ENCODE peak calls at places on chromosomes 13 and 19, in six cellular contexts. C, V, D, F, Z and X are unnamed samples.
A peak's percentile ranks its signal among the peaks of the same experiment; 100 is the strongest.

GRCh38 chr13:27362064-27362751 is 62.2 kb upstream of the GTF3A start:
- DNase-seq in C (peak; percentile 71), V (peak; percentile 88), D (peak; percentile 68), F (peak; percentile 66), Z (peak; percentile 93), X (peak; percentile 68)

GRCh38 chr13:33512880-33513554 is 227.5 kb upstream of the STARD13 start:
- DNase-seq in C (peak; percentile 62), V (no peak), D (no peak), F (no peak), Z (no peak), X (no peak)

GRCh38 chr13:48873598-48873997 is 102.1 kb upstream of the FNDC3A start:
- DNase-seq in C (peak; percentile 59), V (no peak), D (no peak), F (no peak), Z (no peak), X (no peak)

GRCh38 chr19:2186071-2186846 is 22.5 kb downstream of the DOT1L start:
- DNase-seq in C (peak; percentile 95), V (peak; percentile 96), D (no peak), F (no peak), Z (no peak), X (no peak)

GRCh38 chr19:2053601-2054389 is 2.8 kb upstream of the MKNK2 start:
- DNase-seq in C (peak; percentile 23), V (peak; percentile 72), D (no peak), F (no peak), Z (no peak), X (no peak)

GRCh38 chr13:35720690-35721554 is 244.4 kb upstream of the MAB21L1 start:
- DNase-seq in C (peak; percentile 46), V (no peak), D (no peak), F (no peak), Z (peak; percentile 76), X (no peak)

GRCh38 chr13:32961724-32962123 is 54.5 kb upstream of the KL start:
- DNase-seq in C (no peak), V (no peak), D (no peak), F (no peak), Z (no peak), X (no peak)

GRCh38 chr19:1512671-1513491 is at the start of gene ADAMTSL5:
- DNase-seq in C (peak; percentile 28), V (no peak), D (peak; percentile 44), F (no peak), Z (no peak), X (no peak)

DNA sequence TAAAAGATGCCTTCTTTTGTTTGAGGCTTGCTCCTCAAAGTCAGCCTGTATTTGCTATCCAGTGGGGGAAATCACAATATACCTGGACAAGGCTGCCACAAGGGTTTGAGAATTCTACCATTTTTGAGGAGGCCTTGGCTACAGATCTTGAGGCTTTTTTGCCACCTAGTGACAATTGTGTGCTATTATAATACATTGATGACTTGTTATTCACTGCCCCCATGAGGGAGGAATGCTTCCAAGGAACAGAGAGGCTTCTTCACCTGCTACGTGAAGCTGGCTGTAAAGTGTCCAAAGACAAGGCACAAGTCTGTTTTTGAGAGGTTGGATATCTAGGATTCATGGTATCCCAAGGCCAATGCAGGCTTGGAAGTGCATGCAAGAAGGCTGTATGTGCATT is 72.5 kb downstream of the ZNF708 start:
- DNase-seq in C (peak; percentile 4), V (no peak), D (no peak), F (no peak), Z (no peak), X (no peak)
- TF ChIP-seq CTCF in C (peak; percentile 39), V (no peak), D (no peak), F (no peak), Z (no peak), X (no peak)

DNA sequence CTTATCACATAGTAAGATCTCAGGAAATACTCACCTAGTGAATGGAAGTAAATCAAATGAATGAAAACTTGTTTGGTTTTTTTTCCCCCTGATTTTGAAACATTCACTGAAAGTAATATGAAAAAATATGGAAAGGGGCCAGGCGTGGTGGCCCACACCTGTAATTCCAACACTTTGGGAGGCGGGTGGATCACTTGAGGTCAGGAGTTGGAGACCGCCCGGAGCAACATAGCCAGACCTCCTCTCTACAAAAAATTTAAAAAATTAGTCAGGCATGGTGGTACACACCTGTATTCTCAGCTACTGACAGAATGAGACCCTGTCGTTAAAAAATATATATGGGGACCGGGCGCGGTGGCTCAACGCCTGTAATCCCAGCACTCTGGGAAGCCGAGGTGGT is 149.6 kb downstream of the SIPA1L3 start:
- DNase-seq in C (no peak), V (no peak), D (no peak), F (no peak), Z (no peak), X (no peak)
- TF ChIP-seq CTCF in C (no peak), V (no peak), D (no peak), F (no peak), Z (no peak), X (no peak)

GRCh38 chr19:46372901-46373572 is 26.1 kb downstream of the PPP5C start:
- DNase-seq in C (no peak), V (peak; percentile 72), D (no peak), F (no peak), Z (no peak), X (no peak)
- TF ChIP-seq CTCF in C (peak; percentile 29), V (no peak), D (no peak), F (no peak), Z (peak; percentile 49), X (no peak)

GRCh38 chr13:84648069-84648640 is 765.9 kb upstream of the SLITRK1 start:
- DNase-seq in C (no peak), V (no peak), D (no peak), F (no peak), Z (no peak), X (no peak)
- TF ChIP-seq CTCF in C (peak; percentile 25), V (no peak), D (no peak), F (no peak), Z (peak; percentile 55), X (no peak)

DNA sequence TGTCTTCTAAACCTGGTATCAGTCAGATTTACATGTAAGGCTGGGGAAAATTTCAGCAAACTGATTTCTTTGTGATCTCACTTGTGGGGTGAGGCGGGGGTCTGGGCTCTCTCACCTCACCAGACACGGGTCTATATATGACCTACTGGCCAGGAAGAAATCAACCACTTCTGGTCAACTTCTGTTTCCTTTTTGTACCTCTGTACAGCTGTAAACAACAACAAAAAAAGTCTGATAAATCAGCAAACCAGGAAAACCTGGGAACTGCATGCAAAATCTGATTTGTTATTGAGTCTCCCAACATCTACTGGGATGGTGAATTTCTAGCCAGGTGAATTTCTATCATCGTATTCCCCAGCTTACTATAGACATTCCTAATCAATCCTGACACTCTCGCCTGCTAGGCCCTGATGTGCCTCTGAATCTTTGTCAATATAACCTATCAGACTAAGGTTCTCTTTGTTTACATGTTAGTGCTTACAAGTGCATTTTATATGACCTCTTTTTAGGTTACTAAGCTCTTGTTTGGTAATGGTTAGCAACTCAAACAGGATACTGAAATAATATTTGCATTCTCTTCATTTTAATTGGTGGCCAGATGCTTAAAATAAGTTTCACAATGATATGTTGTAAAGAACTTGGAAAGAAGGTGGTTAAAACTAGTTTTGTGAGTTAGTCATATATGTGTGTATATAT is 77.7 kb downstream of the LRRC63 start:
- DNase-seq in C (no peak), V (no peak), D (no peak), F (no peak), Z (no peak), X (no peak)
- TF ChIP-seq CTCF in C (no peak), V (no peak), D (peak; percentile 40), F (no peak), Z (no peak), X (peak; percentile 40)

DNA sequence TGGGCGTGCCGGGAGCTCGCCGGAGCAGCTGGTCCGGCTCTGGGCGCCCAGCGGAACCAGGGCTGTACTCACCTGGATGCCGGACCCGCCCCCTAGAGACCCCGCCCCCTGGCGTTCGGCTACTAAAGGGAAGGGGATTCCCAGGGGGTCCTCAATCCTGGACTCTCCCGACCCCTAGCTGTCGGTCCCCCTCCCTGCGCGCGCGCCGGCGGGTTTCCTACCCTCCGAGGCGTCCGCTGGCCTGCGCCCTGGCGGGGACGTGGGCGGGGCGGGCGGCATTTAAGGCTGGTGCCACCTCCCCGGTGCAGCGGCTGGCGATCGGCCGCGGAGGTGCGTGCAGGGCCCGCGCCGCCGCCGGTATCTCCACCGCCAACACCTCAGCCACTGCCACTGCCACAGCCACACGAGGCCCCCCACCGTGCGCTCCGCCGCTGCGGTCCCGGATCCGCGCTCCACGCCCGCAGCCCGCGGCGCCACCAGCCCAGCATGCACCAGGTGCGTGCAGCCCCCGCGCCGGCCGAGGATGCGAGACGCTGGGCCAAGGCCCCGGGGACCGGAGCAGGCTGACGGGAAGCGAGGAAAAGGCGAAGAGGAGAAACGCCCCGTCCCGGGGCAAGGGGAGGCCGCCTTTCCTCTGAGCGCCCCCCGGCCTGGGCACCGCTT is at the start of gene ATP12A:
- DNase-seq in C (no peak), V (no peak), D (no peak), F (no peak), Z (no peak), X (no peak)
- TF ChIP-seq CTCF in C (no peak), V (no peak), D (no peak), F (no peak), Z (peak; percentile 40), X (no peak)

GRCh38 chr19:35655600-35655999 is 7.5 kb downstream of the COX6B1 start:
- DNase-seq in C (no peak), V (no peak), D (no peak), F (no peak), Z (no peak), X (no peak)

GRCh38 chr19:35663981-35664380 is 2.3 kb upstream of the UPK1A start:
- DNase-seq in C (no peak), V (no peak), D (no peak), F (no peak), Z (no peak), X (no peak)

GRCh38 chr19:35656700-35657099 is 8.6 kb downstream of the COX6B1 start:
- DNase-seq in C (no peak), V (no peak), D (no peak), F (no peak), Z (no peak), X (no peak)

GRCh38 chr19:35661995-35662340 is 4.3 kb upstream of the UPK1A start:
- DNase-seq in C (no peak), V (no peak), D (no peak), F (no peak), Z (no peak), X (no peak)

DNA sequence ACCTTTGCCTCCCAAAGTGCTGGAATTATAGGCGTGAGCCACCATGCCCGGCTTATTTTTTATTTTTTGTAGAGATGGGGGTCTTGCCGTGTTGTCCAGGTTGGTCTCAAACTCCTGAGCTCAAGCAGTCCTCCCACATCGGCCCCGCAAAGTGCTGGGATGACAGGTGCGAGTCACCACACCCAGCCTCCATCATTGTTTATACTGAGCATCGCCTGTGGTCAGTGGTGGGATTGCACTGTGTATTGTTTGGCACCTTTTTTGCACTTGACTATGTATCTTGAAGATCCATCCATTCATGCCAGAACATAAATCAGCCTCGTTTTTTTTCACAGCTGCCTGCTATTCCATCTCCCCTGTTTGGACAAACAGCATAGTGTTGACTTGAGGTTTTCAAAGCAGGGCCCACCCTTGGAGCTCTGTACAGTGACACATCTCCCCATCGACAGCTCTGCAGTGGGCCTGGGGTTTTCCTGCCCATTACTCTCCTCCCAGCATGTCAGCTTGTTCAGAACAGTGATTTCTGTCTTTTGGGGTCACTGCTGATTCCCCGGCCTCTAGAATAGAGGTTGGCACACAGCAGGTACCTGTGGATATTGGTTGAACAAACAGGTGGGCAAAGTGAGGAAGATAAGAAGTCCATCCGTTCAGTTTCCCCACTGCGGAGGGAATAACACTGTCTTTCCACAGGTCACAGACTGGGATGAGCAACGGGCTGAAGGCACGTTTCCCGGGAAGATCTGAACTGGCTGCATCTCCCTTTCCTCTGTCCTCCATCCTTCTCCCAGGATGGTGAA is 8.2 kb upstream of the UPK1A start:
- DNase-seq in C (no peak), V (no peak), D (no peak), F (no peak), Z (no peak), X (no peak)
- TF ChIP-seq CTCF in C (no peak), V (no peak), D (no peak), F (no peak), Z (peak; percentile 35), X (no peak)